ENCODE peak calls at places on chromosomes 1 and 21, in six cellular contexts. J is IMR-90, K is HCT116, Y is A549, H is HepG2, Z is K562. W is an unnamed sample. For H3K4me1, the result is how much of the 10 kb centered on the place peaks cover.

GRCh38 chr1:225981714-225982113 is 17.4 kb downstream of the SDE2 start:
- DNase-seq in J (no peak), K (no peak), Y (peak), H (no peak), Z (no peak), W (no peak)

GRCh38 chr1:14516974-14517812 is 81.3 kb upstream of the KAZN start:
- DNase-seq in J (peak), K (no peak), Y (no peak), H (no peak), Z (no peak), W (no peak)

GRCh38 chr1:60970081-60970509 is 112.3 kb upstream of the NFIA start:
- DNase-seq in J (peak), K (no peak), Y (peak), H (peak), Z (no peak), W (no peak)

GRCh38 chr1:13583592-13583963 is at the start of gene PDPN:
- DNase-seq in J (no peak), K (no peak), Y (no peak), H (no peak), Z (no peak), W (peak)

GRCh38 chr1:81954388-81955023 is 153.8 kb downstream of the ADGRL2 start:
- DNase-seq in J (no peak), K (no peak), Y (no peak), H (no peak), Z (no peak), W (no peak)

GRCh38 chr1:71093938-71094337 is 13.1 kb upstream of the ZRANB2 start:
- DNase-seq in J (peak), K (no peak), Y (peak), H (no peak), Z (no peak), W (no peak)

GRCh38 chr1:44499306-44499705 is 94.3 kb downstream of the RNF220 start:
- DNase-seq in J (no peak), K (no peak), Y (no peak), H (no peak), Z (no peak), W (no peak)

GRCh38 chr1:59292557-59292956 is 4.3 kb upstream of the FGGY start:
- DNase-seq in J (peak), K (no peak), Y (peak), H (peak), Z (no peak), W (no peak)

GRCh38 chr1:57894315-57894714 is 470.5 kb upstream of the DAB1 start:
- DNase-seq in J (no peak), K (no peak), Y (no peak), H (no peak), Z (no peak), W (no peak)

GRCh38 chr1:198155253-198155652 is 1.5 kb upstream of the NEK7 start:
- DNase-seq in J (peak), K (peak), Y (peak), H (no peak), Z (no peak), W (no peak)

GRCh38 chr1:32813941-32814739 is 3.0 kb downstream of the YARS1 start:
- DNase-seq in J (peak), K (peak), Y (peak), H (peak), Z (no peak), W (no peak)

GRCh38 chr1:77039739-77040138 is 172.5 kb downstream of the ST6GALNAC5 start:
- DNase-seq in J (peak), K (peak), Y (peak), H (no peak), Z (no peak), W (no peak)

GRCh38 chr1:240338837-240339236 is 247.2 kb downstream of the FMN2 start:
- DNase-seq in J (no peak), K (no peak), Y (no peak), H (no peak), Z (no peak), W (no peak)

GRCh38 chr1:87594736-87595383 is 266.2 kb downstream of the LMO4 start:
- DNase-seq in J (no peak), K (no peak), Y (no peak), H (no peak), Z (no peak), W (no peak)

GRCh38 chr1:20443703-20444587 is 42.1 kb downstream of the CAMK2N1 start:
- DNase-seq in J (no peak), K (no peak), Y (no peak), H (peak), Z (no peak), W (no peak)

GRCh38 chr1:219040291-219040690 is 133.4 kb upstream of the LYPLAL1 start:
- DNase-seq in J (no peak), K (no peak), Y (no peak), H (no peak), Z (no peak), W (no peak)

GRCh38 chr1:47675047-47675675 is 237.3 kb downstream of the FOXD2 start:
- DNase-seq in J (no peak), K (no peak), Y (no peak), H (no peak), Z (no peak), W (no peak)

GRCh38 chr21:38903578-38904193 is 98.0 kb downstream of the ETS2 start:
- DNase-seq in J (no peak), K (no peak), Y (no peak), H (no peak), Z (no peak), W (no peak)

GRCh38 chr1:11550664-11551283 is 71.8 kb downstream of the DISP3 start:
- DNase-seq in J (peak), K (peak), Y (peak), H (peak), Z (peak), W (peak)

GRCh38 chr1:29122662-29122986 is 1.1 kb downstream of the TMEM200B start:
- DNase-seq in J (peak), K (no peak), Y (no peak), H (no peak), Z (no peak), W (no peak)

GRCh38 chr1:164753521-164754077 is 194.6 kb downstream of the PBX1 start:
- DNase-seq in J (no peak), K (no peak), Y (no peak), H (no peak), Z (no peak), W (no peak)
- H3K4me1 ChIP-seq in J (under half), K (half or more), Y (half or more), H (under half), Z (under half), W (under half)

GRCh38 chr1:161044908-161045748 is 649 bp downstream of the USF1 start:
- DNase-seq in J (peak), K (no peak), Y (peak), H (peak), Z (peak), W (peak)
- TF ChIP-seq RAD21 in J (no peak), K (no peak), Y (no peak), H (no peak), Z (no peak), W (no peak)

DNA sequence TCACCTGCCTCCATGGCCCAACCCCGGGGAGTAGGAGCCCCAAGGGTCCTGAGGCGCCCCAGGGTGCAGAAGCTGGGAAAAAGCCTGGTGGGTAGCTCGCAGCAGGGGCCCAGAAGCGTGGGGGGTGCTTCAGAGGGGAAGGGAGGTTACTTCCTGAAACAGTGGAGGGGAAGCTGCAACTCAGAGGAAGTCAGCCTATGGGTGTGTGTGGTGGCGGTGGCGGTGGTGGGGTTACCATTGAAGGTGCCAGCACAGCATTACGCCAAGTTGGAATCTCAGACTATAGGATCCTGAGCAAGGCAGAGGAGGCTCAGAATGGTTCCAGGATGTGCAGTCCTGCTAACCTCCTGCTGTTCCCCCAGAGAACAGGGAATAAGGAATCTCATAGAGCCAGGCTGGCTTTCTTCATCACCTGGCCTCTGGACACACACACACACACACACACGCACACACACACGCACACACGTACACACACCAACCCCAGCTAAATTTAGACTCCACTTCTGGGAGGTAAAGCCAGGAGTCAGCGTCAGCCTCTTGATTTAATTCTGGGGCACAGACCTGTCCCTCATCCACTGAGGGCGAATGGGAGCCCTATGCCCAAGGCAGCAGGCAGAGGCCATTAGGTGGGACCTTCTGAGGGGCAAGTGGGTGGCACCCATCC is 1.3 kb downstream of the DENND4B start:
- DNase-seq in J (peak), K (no peak), Y (peak), H (no peak), Z (peak), W (no peak)
- H3K4me1 ChIP-seq in J (under half), K (under half), Y (under half), H (under half), Z (under half), W (under half)

GRCh38 chr21:25934130-25934529 is 199.4 kb downstream of the GABPA start:
- DNase-seq in J (peak), K (no peak), Y (no peak), H (no peak), Z (no peak), W (no peak)
- TF ChIP-seq RAD21 in J (no peak), K (no peak), Y (no peak), H (no peak), Z (no peak), W (no peak)

GRCh38 chr1:151403612-151404011 is 4.2 kb downstream of the PSMB4 start:
- DNase-seq in J (no peak), K (no peak), Y (no peak), H (no peak), Z (no peak), W (no peak)
- H3K4me1 ChIP-seq in J (under half), K (under half), Y (under half), H (under half), Z (under half), W (under half)

DNA sequence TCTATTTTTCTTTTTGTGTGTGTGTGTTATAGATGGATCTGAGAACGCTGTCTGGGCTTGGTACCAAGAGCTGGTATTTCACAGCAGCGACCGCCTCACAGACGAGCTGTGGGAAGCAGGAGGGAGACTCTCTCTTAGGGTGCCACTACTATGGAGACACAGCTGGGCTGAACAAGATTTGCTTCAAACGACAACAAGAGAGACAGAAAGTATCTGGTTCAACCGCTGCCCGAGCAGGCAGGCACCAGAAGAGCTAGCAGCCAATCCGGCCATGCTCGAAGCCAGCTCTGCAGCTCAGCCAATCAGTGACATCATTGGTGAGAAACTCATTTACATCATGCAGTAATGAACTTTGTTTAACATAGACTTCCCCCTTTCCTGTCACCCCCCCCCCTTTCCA is 341.3 kb downstream of the USP25 start:
- DNase-seq in J (no peak), K (no peak), Y (no peak), H (no peak), Z (no peak), W (no peak)
- TF ChIP-seq RAD21 in J (no peak), K (no peak), Y (no peak), H (no peak), Z (no peak), W (no peak)

GRCh38 chr1:230853736-230854135 is 14.6 kb downstream of the C1orf198 start:
- DNase-seq in J (no peak), K (no peak), Y (no peak), H (no peak), Z (no peak), W (no peak)
- H3K4me1 ChIP-seq in J (half or more), K (under half), Y (under half), H (under half), Z (under half), W (under half)

GRCh38 chr1:210022044-210022443 is 84.0 kb downstream of the SYT14 start:
- DNase-seq in J (no peak), K (no peak), Y (no peak), H (no peak), Z (no peak), W (no peak)

GRCh38 chr1:210025870-210026269 is 87.9 kb downstream of the SYT14 start:
- DNase-seq in J (no peak), K (no peak), Y (no peak), H (no peak), Z (no peak), W (no peak)

GRCh38 chr1:210027994-210028393 is 90.0 kb downstream of the SYT14 start:
- DNase-seq in J (no peak), K (no peak), Y (no peak), H (no peak), Z (no peak), W (no peak)

GRCh38 chr1:210024282-210024681 is 86.3 kb downstream of the SYT14 start:
- DNase-seq in J (no peak), K (no peak), Y (no peak), H (no peak), Z (no peak), W (no peak)

DNA sequence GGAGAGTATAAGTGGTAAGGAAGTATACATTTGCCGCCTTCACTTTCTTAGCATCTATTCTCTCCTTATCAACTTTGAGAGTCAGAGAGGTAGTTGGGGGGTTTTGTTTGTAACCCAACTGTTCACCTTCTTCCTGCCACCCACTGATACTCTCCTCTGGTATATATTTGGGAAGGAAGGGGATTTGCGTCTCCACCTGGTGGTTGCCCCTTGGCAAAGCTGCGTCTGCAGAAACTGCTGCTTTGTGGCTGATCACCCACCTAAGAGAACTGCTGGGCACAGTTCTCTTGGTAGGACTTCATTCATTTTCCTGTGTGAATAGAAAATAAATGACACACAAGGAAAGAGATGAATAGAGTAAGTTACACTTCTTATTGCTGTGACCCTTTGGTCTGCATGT is 87.0 kb downstream of the SYT14 start:
- DNase-seq in J (no peak), K (no peak), Y (no peak), H (no peak), Z (no peak), W (peak)
- TF ChIP-seq RAD21 in J (no peak), K (peak), Y (no peak), H (no peak), Z (no peak), W (peak)

W was measured in H1.